ENCODE peak calls at places on chromosomes 3 and 15, in ten cellular contexts. One of them, this sample, is unnamed.

GRCh38 chr3:114127517-114127916 is 51.3 kb downstream of the DRD3 start:
- DNase-seq in HT-29: no peak
- DNase-seq in effector CD8-positive, alpha-beta T cell: no peak
- DNase-seq in brain microvascular endothelial cell: no peak
- DNase-seq in RWPE1: no peak
- DNase-seq in NCI-H524: no peak
- DNase-seq in AML-193: no peak
- DNase-seq in mesenchymal stem cell: peak
- DNase-seq in effector CD4-positive, alpha-beta T cell: no peak
- DNase-seq in SIG-M5: no peak
- DNase-seq in this sample: no peak

GRCh38 chr3:156576887-156577427 is 22.0 kb upstream of the SSR3 start:
- DNase-seq in SIG-M5: no peak
- DNase-seq in brain microvascular endothelial cell: no peak
- DNase-seq in effector CD4-positive, alpha-beta T cell: no peak
- DNase-seq in effector CD8-positive, alpha-beta T cell: no peak
- DNase-seq in HT-29: no peak
- DNase-seq in AML-193: peak
- DNase-seq in NCI-H524: no peak
- DNase-seq in RWPE1: no peak
- DNase-seq in mesenchymal stem cell: no peak
- DNase-seq in this sample: peak

GRCh38 chr3:60333710-60334109 is 917.5 kb downstream of the FHIT start:
- DNase-seq in AML-193: peak
- DNase-seq in effector CD8-positive, alpha-beta T cell: no peak
- DNase-seq in mesenchymal stem cell: no peak
- DNase-seq in NCI-H524: no peak
- DNase-seq in HT-29: no peak
- DNase-seq in effector CD4-positive, alpha-beta T cell: no peak
- DNase-seq in SIG-M5: no peak
- DNase-seq in brain microvascular endothelial cell: no peak
- DNase-seq in RWPE1: no peak
- DNase-seq in this sample: no peak

GRCh38 chr15:31373096-31373865 is 46.6 kb downstream of the KLF13 start:
- DNase-seq in HT-29: no peak
- DNase-seq in AML-193: no peak
- DNase-seq in mesenchymal stem cell: no peak
- DNase-seq in effector CD4-positive, alpha-beta T cell: no peak
- DNase-seq in RWPE1: no peak
- DNase-seq in NCI-H524: no peak
- DNase-seq in SIG-M5: no peak
- DNase-seq in effector CD8-positive, alpha-beta T cell: no peak
- DNase-seq in brain microvascular endothelial cell: no peak
- DNase-seq in this sample: no peak

GRCh38 chr3:141707741-141708203 is 30.3 kb upstream of the RNF7 start:
- DNase-seq in brain microvascular endothelial cell: no peak
- DNase-seq in RWPE1: no peak
- DNase-seq in SIG-M5: no peak
- DNase-seq in effector CD4-positive, alpha-beta T cell: no peak
- DNase-seq in mesenchymal stem cell: peak
- DNase-seq in effector CD8-positive, alpha-beta T cell: no peak
- DNase-seq in AML-193: no peak
- DNase-seq in NCI-H524: no peak
- DNase-seq in HT-29: peak
- DNase-seq in this sample: peak

GRCh38 chr15:60591491-60592385 is 112.8 kb upstream of the ICE2 start:
- DNase-seq in effector CD8-positive, alpha-beta T cell: peak
- DNase-seq in AML-193: no peak
- DNase-seq in mesenchymal stem cell: peak
- DNase-seq in NCI-H524: peak
- DNase-seq in RWPE1: peak
- DNase-seq in brain microvascular endothelial cell: no peak
- DNase-seq in HT-29: no peak
- DNase-seq in effector CD4-positive, alpha-beta T cell: peak
- DNase-seq in SIG-M5: no peak
- DNase-seq in this sample: peak

GRCh38 chr15:39273805-39274411 is 307.0 kb upstream of the THBS1 start:
- DNase-seq in effector CD8-positive, alpha-beta T cell: no peak
- DNase-seq in SIG-M5: no peak
- DNase-seq in HT-29: peak
- DNase-seq in brain microvascular endothelial cell: no peak
- DNase-seq in RWPE1: no peak
- DNase-seq in effector CD4-positive, alpha-beta T cell: no peak
- DNase-seq in NCI-H524: no peak
- DNase-seq in AML-193: no peak
- DNase-seq in mesenchymal stem cell: no peak
- DNase-seq in this sample: no peak

GRCh38 chr15:22979069-22979698 is 984 bp downstream of the CYFIP1 start:
- DNase-seq in NCI-H524: peak
- DNase-seq in AML-193: peak
- DNase-seq in mesenchymal stem cell: peak
- DNase-seq in SIG-M5: no peak
- DNase-seq in effector CD4-positive, alpha-beta T cell: no peak
- DNase-seq in HT-29: peak
- DNase-seq in RWPE1: peak
- DNase-seq in effector CD8-positive, alpha-beta T cell: no peak
- DNase-seq in brain microvascular endothelial cell: peak
- DNase-seq in this sample: peak

GRCh38 chr3:34365766-34366165 is 567.3 kb downstream of the PDCD6IP start:
- DNase-seq in mesenchymal stem cell: no peak
- DNase-seq in effector CD4-positive, alpha-beta T cell: no peak
- DNase-seq in NCI-H524: no peak
- DNase-seq in effector CD8-positive, alpha-beta T cell: no peak
- DNase-seq in AML-193: no peak
- DNase-seq in HT-29: no peak
- DNase-seq in SIG-M5: no peak
- DNase-seq in brain microvascular endothelial cell: no peak
- DNase-seq in RWPE1: no peak
- DNase-seq in this sample: no peak

GRCh38 chr3:195751584-195751983 is 30.8 kb downstream of the MUC20 start:
- DNase-seq in mesenchymal stem cell: no peak
- DNase-seq in brain microvascular endothelial cell: no peak
- DNase-seq in NCI-H524: no peak
- DNase-seq in effector CD8-positive, alpha-beta T cell: no peak
- DNase-seq in SIG-M5: no peak
- DNase-seq in effector CD4-positive, alpha-beta T cell: no peak
- DNase-seq in AML-193: no peak
- DNase-seq in HT-29: no peak
- DNase-seq in RWPE1: no peak
- DNase-seq in this sample: no peak

GRCh38 chr3:139448104-139448503 is 28.2 kb downstream of the RBP2 start:
- DNase-seq in brain microvascular endothelial cell: no peak
- DNase-seq in effector CD8-positive, alpha-beta T cell: no peak
- DNase-seq in mesenchymal stem cell: no peak
- DNase-seq in HT-29: no peak
- DNase-seq in AML-193: no peak
- DNase-seq in SIG-M5: no peak
- DNase-seq in RWPE1: no peak
- DNase-seq in NCI-H524: peak
- DNase-seq in effector CD4-positive, alpha-beta T cell: no peak
- DNase-seq in this sample: no peak

GRCh38 chr3:67289626-67290025 is 291.5 kb downstream of the KBTBD8 start:
- DNase-seq in NCI-H524: no peak
- DNase-seq in RWPE1: no peak
- DNase-seq in HT-29: no peak
- DNase-seq in brain microvascular endothelial cell: no peak
- DNase-seq in effector CD8-positive, alpha-beta T cell: no peak
- DNase-seq in AML-193: no peak
- DNase-seq in mesenchymal stem cell: no peak
- DNase-seq in effector CD4-positive, alpha-beta T cell: no peak
- DNase-seq in SIG-M5: no peak
- DNase-seq in this sample: no peak